ENCODE peak calls at places on chromosome 22, in four cellular contexts. G is heart right ventricle, Z is tibial nerve, B is esophagus squamous epithelium. N is an unnamed sample.
A peak's percentile ranks its signal among the peaks of the same experiment; 100 is the strongest.

GRCh38 chr22:23282089-23282501 is 101.8 kb downstream of the BCR start:
- DNase-seq in G (peak; percentile 40), Z (peak; percentile 46), B (no peak), N (peak; percentile 97)

GRCh38 chr22:22785316-22786065 is 102.1 kb upstream of the IGLL5 start:
- DNase-seq in G (no peak), Z (no peak), B (no peak), N (no peak)

GRCh38 chr22:49229483-49230193 is 598.0 kb downstream of the BRD1 start:
- DNase-seq in G (no peak), Z (no peak), B (no peak), N (no peak)

GRCh38 chr22:38423512-38424503 is 31.2 kb downstream of the KCNJ4 start:
- DNase-seq in G (no peak), Z (no peak), B (no peak), N (no peak)

GRCh38 chr22:36289406-36289870 is 36.5 kb downstream of the APOL1 start:
- DNase-seq in G (no peak), Z (no peak), B (no peak), N (no peak)

GRCh38 chr22:26847046-26847445 is 189.7 kb downstream of the MIAT start:
- DNase-seq in G (no peak), Z (no peak), B (no peak), N (no peak)

GRCh38 chr22:25068701-25069100 is 116.2 kb downstream of the KIAA1671 start:
- DNase-seq in G (no peak), Z (no peak), B (no peak), N (no peak)

GRCh38 chr22:37906364-37907008 is 389 bp downstream of the MICALL1 start:
- DNase-seq in G (peak; percentile 19), Z (no peak), B (no peak), N (no peak)

GRCh38 chr22:18081416-18081815 is 3.6 kb downstream of the PEX26 start:
- DNase-seq in G (no peak), Z (no peak), B (no peak), N (no peak)

GRCh38 chr22:37546436-37547248 is 13.6 kb upstream of the CDC42EP1 start:
- DNase-seq in G (peak; percentile 89), Z (no peak), B (no peak), N (peak; percentile 86)

GRCh38 chr22:22591348-22592299 is 32.6 kb upstream of the PRAME start:
- DNase-seq in G (no peak), Z (no peak), B (no peak), N (no peak)

GRCh38 chr22:47602732-47603131 is 840.3 kb downstream of the TBC1D22A start:
- DNase-seq in G (no peak), Z (no peak), B (no peak), N (no peak)

GRCh38 chr22:47762141-47762540 is 999.7 kb downstream of the TBC1D22A start:
- DNase-seq in G (no peak), Z (no peak), B (no peak), N (no peak)

GRCh38 chr22:47780281-47780875 is 1017.9 kb downstream of the TBC1D22A start:
- DNase-seq in G (no peak), Z (no peak), B (no peak), N (no peak)

GRCh38 chr22:26462971-26463661 is 20.5 kb downstream of the HPS4 start:
- DNase-seq in G (no peak), Z (no peak), B (no peak), N (no peak)

GRCh38 chr22:19463008-19463407 is 15.5 kb upstream of the C22orf39 start:
- DNase-seq in G (no peak), Z (no peak), B (no peak), N (no peak)
- H3K36me3 ChIP-seq in G (peaks cover 45% of the 10 kb centered on the region), Z (peaks cover 88% of the 10 kb centered on the region), B (peaks cover 100% of the 10 kb centered on the region), N (peaks cover 5% of the 10 kb centered on the region)

DNA sequence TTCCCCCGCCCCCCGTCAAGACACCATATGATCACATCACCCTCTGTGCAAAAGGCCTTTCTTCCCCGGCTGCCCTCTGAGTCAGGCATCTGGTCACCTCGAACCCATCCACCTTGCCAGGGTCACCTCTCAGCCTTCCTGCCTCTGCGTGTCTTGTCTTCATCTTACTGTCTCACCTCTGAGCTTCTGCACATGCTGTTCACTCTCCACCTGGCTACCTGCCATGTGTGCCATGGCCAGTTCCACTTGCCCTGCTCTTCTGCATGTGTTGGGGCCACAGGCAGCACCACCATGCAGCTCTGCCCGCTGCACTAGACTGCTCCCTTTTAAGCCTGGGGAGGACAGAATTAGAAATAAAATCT is 9.8 kb downstream of the ZNF74 start:
- DNase-seq in G (no peak), Z (no peak), B (no peak), N (no peak)
- H3K36me3 ChIP-seq in G (peaks cover 16% of the 10 kb centered on the region), Z (peaks cover 77% of the 10 kb centered on the region), B (peaks cover 76% of the 10 kb centered on the region), N (no peaks in the 10 kb centered on the region)

GRCh38 chr22:44405661-44406060 is 92.4 kb downstream of the RTL6 start:
- DNase-seq in G (no peak), Z (no peak), B (no peak), N (peak; percentile 23)
- H3K36me3 ChIP-seq in G (no peaks in the 10 kb centered on the region), Z (no peaks in the 10 kb centered on the region), B (no peaks in the 10 kb centered on the region), N (no peaks in the 10 kb centered on the region)

GRCh38 chr22:41888638-41889200 is 26.2 kb downstream of the SHISA8 start:
- DNase-seq in G (no peak), Z (no peak), B (no peak), N (no peak)
- H3K36me3 ChIP-seq in G (peaks cover 26% of the 10 kb centered on the region), Z (peaks cover 98% of the 10 kb centered on the region), B (peaks cover 100% of the 10 kb centered on the region), N (peaks cover 13% of the 10 kb centered on the region)

GRCh38 chr22:31262369-31263133 is 29.7 kb downstream of the PIK3IP1 start:
- DNase-seq in G (no peak), Z (no peak), B (no peak), N (peak; percentile 56)

GRCh38 chr22:31260474-31260856 is 31.8 kb downstream of the PIK3IP1 start:
- DNase-seq in G (no peak), Z (no peak), B (no peak), N (no peak)

GRCh38 chr22:31263896-31264295 is 28.4 kb downstream of the PIK3IP1 start:
- DNase-seq in G (no peak), Z (no peak), B (no peak), N (peak; percentile 14)

GRCh38 chr22:31253949-31254348 is 38.3 kb downstream of the PIK3IP1 start:
- DNase-seq in G (peak; percentile 48), Z (no peak), B (no peak), N (no peak)

DNA sequence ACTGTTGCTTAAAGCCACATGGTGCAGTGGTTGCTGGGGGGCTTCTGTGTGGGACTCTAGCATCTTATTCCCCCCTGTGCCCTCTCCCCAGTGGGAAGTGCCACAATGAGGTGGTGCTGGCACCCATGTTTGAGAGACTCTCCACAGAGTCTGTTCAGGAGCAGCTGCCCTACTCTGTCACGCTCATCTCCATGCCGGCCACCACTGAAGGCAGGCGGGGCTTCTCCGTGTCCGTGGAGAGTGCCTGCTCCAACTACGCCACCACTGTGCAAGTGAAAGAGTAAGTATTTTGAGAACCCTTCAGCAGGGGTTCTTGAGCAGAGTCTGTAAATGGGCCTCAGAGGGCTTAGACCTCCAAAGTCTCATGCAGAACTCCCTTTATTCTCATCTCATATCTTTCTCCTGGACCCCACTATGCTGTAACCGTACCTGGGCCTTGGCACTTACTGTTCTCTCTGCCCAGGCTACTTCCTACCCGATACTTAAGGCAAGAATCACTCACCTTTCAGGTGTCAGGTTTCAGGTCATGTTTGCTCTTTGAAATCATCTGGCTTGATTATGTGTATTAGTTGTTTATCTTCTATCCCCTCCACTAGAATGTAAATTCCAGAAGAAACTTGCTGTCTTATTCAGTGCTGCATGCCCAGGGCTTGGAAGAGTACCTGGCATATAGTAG is 32.4 kb downstream of the PIK3IP1 start:
- DNase-seq in G (no peak), Z (no peak), B (no peak), N (no peak)
- H3K36me3 ChIP-seq in G (peaks cover 7% of the 10 kb centered on the region), Z (peaks cover 66% of the 10 kb centered on the region), B (peaks cover 79% of the 10 kb centered on the region), N (peaks cover 3% of the 10 kb centered on the region)

GRCh38 chr22:28077166-28077565 is 158.1 kb upstream of the PITPNB start:
- DNase-seq in G (no peak), Z (no peak), B (no peak), N (no peak)
- H3K36me3 ChIP-seq in G (no peaks in the 10 kb centered on the region), Z (peaks cover 6% of the 10 kb centered on the region), B (peaks cover 8% of the 10 kb centered on the region), N (no peaks in the 10 kb centered on the region)

GRCh38 chr22:31647921-31648320 is 14.1 kb downstream of the PISD start:
- DNase-seq in G (no peak), Z (no peak), B (no peak), N (no peak)

GRCh38 chr22:31650391-31650790 is 11.6 kb downstream of the PISD start:
- DNase-seq in G (no peak), Z (no peak), B (no peak), N (peak; percentile 22)

GRCh38 chr22:31647516-31647915 is 14.5 kb downstream of the PISD start:
- DNase-seq in G (no peak), Z (no peak), B (no peak), N (no peak)

GRCh38 chr22:31647066-31647465 is 14.9 kb downstream of the PISD start:
- DNase-seq in G (no peak), Z (no peak), B (no peak), N (no peak)

GRCh38 chr22:31646186-31647019 is 15.6 kb downstream of the PISD start:
- DNase-seq in G (no peak), Z (no peak), B (no peak), N (peak; percentile 17)
- H3K36me3 ChIP-seq in G (no peaks in the 10 kb centered on the region), Z (peaks cover 71% of the 10 kb centered on the region), B (peaks cover 85% of the 10 kb centered on the region), N (peaks cover 4% of the 10 kb centered on the region)

N was measured in aorta.